ENCODE peak calls at places on chromosomes 12 and 14, in four cellular contexts. Q is choroid plexus epithelial cell, E is cardiac muscle cell, H is endodermal cell. P is an unnamed sample.

GRCh38 chr14:96888158-96888557 is 91.0 kb downstream of the VRK1 start:
- DNase-seq in Q (no peak), E (no peak), H (no peak), P (no peak)

GRCh38 chr14:65184032-65184764 is 81.9 kb upstream of the MAX start:
- DNase-seq in Q (peak; percentile 59), E (no peak), H (no peak), P (no peak)

GRCh38 chr14:38964630-38965029 is 138.4 kb downstream of the SEC23A start:
- DNase-seq in Q (peak; percentile 79), E (peak; percentile 48), H (no peak), P (no peak)

GRCh38 chr12:105057174-105057573 is 27.1 kb downstream of the ALDH1L2 start:
- DNase-seq in Q (peak; percentile 55), E (no peak), H (no peak), P (no peak)

GRCh38 chr12:52055781-52056711 is 4.8 kb downstream of the NR4A1 start:
- DNase-seq in Q (no peak), E (peak; percentile 35), H (no peak), P (peak; percentile 68)

GRCh38 chr14:105582639-105583038 is 56.3 kb downstream of the TMEM121 start:
- DNase-seq in Q (no peak), E (no peak), H (peak; percentile 46), P (no peak)

GRCh38 chr14:89681086-89682018 is 264.3 kb upstream of the FOXN3 start:
- DNase-seq in Q (no peak), E (no peak), H (no peak), P (no peak)

GRCh38 chr12:52615208-52615868 is 3.0 kb downstream of the KRT73 start:
- DNase-seq in Q (no peak), E (peak; percentile 13), H (no peak), P (no peak)

GRCh38 chr12:54141534-54142475 is 47.0 kb downstream of the SMUG1 start:
- DNase-seq in Q (no peak), E (peak; percentile 26), H (no peak), P (no peak)

GRCh38 chr12:26043139-26044006 is 81.5 kb downstream of the BHLHE41 start:
- DNase-seq in Q (no peak), E (no peak), H (no peak), P (no peak)

GRCh38 chr12:54125950-54126695 is 62.7 kb downstream of the SMUG1 start:
- DNase-seq in Q (no peak), E (no peak), H (peak; percentile 84), P (peak; percentile 81)

GRCh38 chr14:35342160-35343010 is 50.2 kb downstream of the PSMA6 start:
- DNase-seq in Q (no peak), E (peak; percentile 42), H (peak; percentile 44), P (peak; percentile 50)

GRCh38 chr12:124152733-124153132 is 142.2 kb upstream of the RFLNA start:
- DNase-seq in Q (no peak), E (peak; percentile 65), H (no peak), P (no peak)

GRCh38 chr12:95574799-95575452 is 23.6 kb upstream of the USP44 start:
- DNase-seq in Q (peak; percentile 60), E (peak; percentile 62), H (peak; percentile 67), P (no peak)

GRCh38 chr14:89012272-89013097 is 188.0 kb downstream of the TTC8 start:
- DNase-seq in Q (no peak), E (no peak), H (no peak), P (no peak)

GRCh38 chr14:54775486-54776100 is 127.0 kb downstream of the GCH1 start:
- DNase-seq in Q (no peak), E (no peak), H (no peak), P (no peak)

GRCh38 chr12:89015419-89015818 is 336.9 kb downstream of the DUSP6 start:
- DNase-seq in Q (no peak), E (no peak), H (no peak), P (no peak)

GRCh38 chr14:45867046-45867894 is 614.3 kb upstream of the MIS18BP1 start:
- DNase-seq in Q (no peak), E (no peak), H (no peak), P (no peak)

GRCh38 chr14:93706360-93706955 is 81.8 kb downstream of the PRIMA1 start:
- DNase-seq in Q (no peak), E (no peak), H (peak; percentile 34), P (no peak)

GRCh38 chr14:60565211-60565610 is 56.3 kb downstream of the SIX6 start:
- DNase-seq in Q (peak; percentile 88), E (peak; percentile 81), H (no peak), P (no peak)

GRCh38 chr14:60563113-60563512 is 54.2 kb downstream of the SIX6 start:
- DNase-seq in Q (peak; percentile 47), E (peak; percentile 17), H (no peak), P (no peak)

DNA sequence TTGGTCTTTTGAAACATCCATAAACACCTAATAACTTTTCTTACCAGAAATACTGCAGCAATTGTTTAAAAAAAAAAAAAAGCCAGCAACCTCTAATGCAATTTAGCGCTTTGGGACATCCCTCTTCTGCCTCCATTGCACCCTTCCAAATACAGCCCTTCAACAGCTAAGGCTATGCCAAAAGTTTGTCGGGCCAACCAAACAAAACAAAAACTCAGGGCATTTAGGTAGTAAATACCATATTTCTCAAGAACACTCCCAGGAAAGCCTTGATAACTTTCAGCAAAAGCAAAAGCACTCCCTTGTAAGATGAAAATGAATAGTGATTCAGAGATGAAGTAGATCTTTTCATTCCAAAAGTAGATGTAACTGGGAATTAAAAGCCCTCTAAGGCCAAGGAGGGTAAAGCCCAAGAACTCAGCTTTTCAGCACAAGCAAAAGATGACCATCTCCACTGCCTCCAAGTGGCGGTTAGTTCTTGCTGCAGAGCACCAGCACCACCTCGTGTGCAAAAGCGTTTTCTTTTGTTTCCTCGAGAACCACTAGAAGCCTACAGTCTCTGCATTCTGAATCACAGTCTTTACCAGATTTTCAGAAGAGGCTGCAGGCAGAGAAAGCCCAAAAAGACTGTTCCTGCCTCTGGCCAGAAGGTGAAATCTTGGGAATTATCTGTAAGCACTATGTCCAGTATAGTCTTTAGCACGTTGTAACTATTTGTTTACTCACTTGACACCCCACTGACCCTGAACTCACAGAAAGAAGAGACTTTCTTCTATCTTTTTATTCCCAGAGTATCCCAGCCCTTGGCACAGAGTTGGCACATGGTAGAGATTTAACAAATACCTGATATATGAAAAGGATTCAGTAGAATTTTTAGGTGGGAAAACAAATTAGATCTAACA is 53.1 kb downstream of the SIX6 start:
- DNase-seq in Q (peak; percentile 92), E (peak; percentile 81), H (peak; percentile 89), P (peak; percentile 20)
- TF ChIP-seq CTCF in Q (peak; percentile 86), E (peak; percentile 74), H (peak; percentile 91), P (no peak)

GRCh38 chr12:111503116-111503515 is 96.0 kb downstream of the ATXN2 start:
- DNase-seq in Q (peak; percentile 26), E (no peak), H (no peak), P (no peak)

GRCh38 chr12:111506260-111506659 is 92.9 kb downstream of the ATXN2 start:
- DNase-seq in Q (no peak), E (no peak), H (no peak), P (no peak)

DNA sequence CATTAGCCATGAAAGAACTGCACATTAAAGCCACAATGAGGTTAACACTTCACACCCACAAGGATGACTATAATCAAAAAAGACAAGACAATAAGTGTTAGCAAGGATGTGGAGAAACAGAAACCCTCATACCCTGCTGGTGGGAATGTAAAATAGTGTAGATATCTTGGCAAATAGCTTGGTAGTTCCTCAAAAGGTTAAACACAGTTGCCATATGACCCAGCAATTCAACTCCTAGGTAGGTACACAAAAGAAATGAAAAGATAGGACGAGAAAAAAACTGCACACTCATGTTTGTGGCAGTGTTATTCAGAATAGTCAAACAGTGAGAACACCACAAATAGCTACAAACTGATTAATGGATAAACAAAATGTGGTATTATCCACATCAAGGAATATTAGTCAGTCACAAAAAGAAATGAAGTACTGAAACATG is 93.5 kb downstream of the ATXN2 start:
- DNase-seq in Q (no peak), E (no peak), H (no peak), P (no peak)
- TF ChIP-seq CTCF in Q (no peak), E (no peak), H (peak; percentile 40), P (no peak)

GRCh38 chr12:43937947-43938346 is 102.1 kb downstream of the TMEM117 start:
- DNase-seq in Q (peak; percentile 49), E (peak; percentile 22), H (peak; percentile 54), P (no peak)
- TF ChIP-seq CTCF in Q (peak; percentile 58), E (peak; percentile 23), H (peak; percentile 66), P (no peak)

GRCh38 chr12:108532061-108532848 is 17.2 kb downstream of the FICD start:
- DNase-seq in Q (peak; percentile 78), E (no peak), H (no peak), P (no peak)

GRCh38 chr12:108523365-108523764 is 8.3 kb downstream of the FICD start:
- DNase-seq in Q (no peak), E (no peak), H (no peak), P (no peak)

GRCh38 chr12:108530141-108530540 is 15.1 kb downstream of the FICD start:
- DNase-seq in Q (no peak), E (no peak), H (no peak), P (no peak)

GRCh38 chr12:108525681-108526080 is 10.6 kb downstream of the FICD start:
- DNase-seq in Q (peak; percentile 8), E (no peak), H (no peak), P (no peak)

DNA sequence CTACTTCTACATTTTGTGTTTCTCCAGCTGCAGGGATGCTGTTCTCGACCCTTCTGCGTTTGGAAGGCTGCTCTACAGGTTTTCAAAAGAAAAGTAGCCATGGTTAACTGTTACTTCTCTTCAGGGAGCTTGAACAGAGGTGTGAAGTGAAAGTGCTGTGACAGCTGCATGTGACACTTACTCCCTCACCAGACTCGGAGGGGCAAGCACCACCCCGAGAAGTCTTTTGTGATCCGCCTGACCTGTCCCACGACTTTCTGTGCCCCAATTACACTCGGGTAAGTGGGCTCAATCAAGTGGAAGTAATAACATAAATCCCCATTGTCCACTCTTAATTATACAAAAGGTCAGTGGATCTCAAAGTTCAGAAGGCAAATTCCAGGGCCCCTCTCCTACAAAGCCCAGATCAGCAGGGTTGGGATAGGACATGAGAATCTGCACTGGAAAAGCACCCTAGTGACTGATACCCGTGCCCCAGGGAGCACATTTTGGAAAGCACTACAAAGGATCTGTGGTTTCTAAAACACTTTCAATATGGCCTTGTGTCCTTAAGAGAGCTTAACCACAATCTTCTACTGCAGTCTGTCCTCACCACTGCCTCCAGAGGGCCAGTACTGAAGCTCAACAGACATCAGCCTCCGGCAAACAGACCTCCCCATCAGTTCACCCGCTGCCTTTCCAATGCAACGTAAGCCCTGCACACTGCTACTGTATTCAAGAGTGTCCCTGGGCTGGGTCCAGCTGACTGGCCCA is 11.6 kb downstream of the FICD start:
- DNase-seq in Q (peak; percentile 65), E (peak; percentile 21), H (peak; percentile 50), P (no peak)
- TF ChIP-seq CTCF in Q (peak; percentile 51), E (no peak), H (peak; percentile 21), P (no peak)

DNA sequence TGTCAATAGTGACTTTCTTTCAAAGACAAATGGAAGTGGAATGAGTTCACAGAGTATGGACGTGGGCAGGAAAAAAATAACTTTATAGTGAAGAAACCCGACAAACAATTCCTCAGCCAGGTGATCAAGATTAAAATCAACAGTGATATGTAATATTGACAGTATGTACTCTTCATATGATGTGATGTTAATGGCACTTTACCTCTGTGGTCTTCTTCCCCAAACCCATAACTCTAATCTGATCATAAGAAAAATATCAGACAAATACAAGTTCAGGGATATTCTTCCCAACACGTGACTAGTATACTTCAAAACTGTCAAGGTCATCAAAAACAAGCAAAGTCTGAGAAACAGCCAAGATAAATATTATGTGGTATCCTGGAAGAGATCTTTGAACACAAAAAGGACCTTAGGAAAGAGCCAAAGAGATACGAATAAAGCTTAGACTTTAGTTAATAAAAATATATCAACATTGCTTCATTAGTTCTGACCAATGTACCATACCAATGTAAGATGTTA is 215.5 kb downstream of the PPFIA2 start:
- DNase-seq in Q (no peak), E (no peak), H (no peak), P (no peak)
- TF ChIP-seq CTCF in Q (no peak), E (no peak), H (no peak), P (no peak)

P was measured in ovary.